ENCODE peak calls at places on chromosomes 16 and 17, in six cellular contexts. V, H, I, R, F and M are unnamed samples.

GRCh38 chr17:33049781-33050414 is 58.3 kb downstream of the SPACA3 start:
- DNase-seq in V (peak; percentile 62), H (no peak), I (no peak), R (peak; percentile 30), F (peak; percentile 17), M (no peak)

GRCh38 chr16:1863681-1864460 is 8.1 kb downstream of the MEIOB start:
- DNase-seq in V (peak; percentile 44), H (no peak), I (no peak), R (no peak), F (peak; percentile 55), M (no peak)

GRCh38 chr16:53865492-53865863 is 161.5 kb downstream of the FTO start:
- DNase-seq in V (no peak), H (peak; percentile 84), I (no peak), R (no peak), F (no peak), M (no peak)

GRCh38 chr17:73503560-73503959 is 140.7 kb downstream of the SDK2 start:
- DNase-seq in V (no peak), H (no peak), I (no peak), R (no peak), F (no peak), M (no peak)

GRCh38 chr16:2817496-2818277 is 650 bp downstream of the PRSS21 start:
- DNase-seq in V (no peak), H (no peak), I (peak; percentile 50), R (no peak), F (peak; percentile 51), M (no peak)

GRCh38 chr17:55152236-55152635 is 112.5 kb upstream of the HLF start:
- DNase-seq in V (no peak), H (peak; percentile 50), I (no peak), R (no peak), F (no peak), M (no peak)

GRCh38 chr17:46887717-46888116 is 35.2 kb upstream of the GOSR2 start:
- DNase-seq in V (no peak), H (no peak), I (no peak), R (no peak), F (no peak), M (no peak)

GRCh38 chr17:38703742-38704644 is 1.1 kb upstream of the MLLT6 start:
- DNase-seq in V (peak; percentile 87), H (no peak), I (peak; percentile 88), R (peak; percentile 80), F (peak; percentile 94), M (peak; percentile 90)

GRCh38 chr16:12535535-12536411 is 267.9 kb downstream of the CPPED1 start:
- DNase-seq in V (peak; percentile 74), H (no peak), I (no peak), R (no peak), F (no peak), M (no peak)

GRCh38 chr16:64626771-64627170 is 495.1 kb downstream of the CDH11 start:
- DNase-seq in V (no peak), H (no peak), I (no peak), R (no peak), F (no peak), M (no peak)
- H3K36me3 ChIP-seq in V (no peaks in the 10 kb centered on the region), H (no peaks in the 10 kb centered on the region), I (no peaks in the 10 kb centered on the region), R (no peaks in the 10 kb centered on the region), F (no peaks in the 10 kb centered on the region), M (no peaks in the 10 kb centered on the region)

GRCh38 chr16:49335828-49336227 is 37.8 kb upstream of the C16orf78 start:
- DNase-seq in V (no peak), H (no peak), I (no peak), R (no peak), F (no peak), M (no peak)

GRCh38 chr16:49340466-49340865 is 33.1 kb upstream of the C16orf78 start:
- DNase-seq in V (no peak), H (no peak), I (no peak), R (no peak), F (peak; percentile 51), M (no peak)

GRCh38 chr16:49338867-49339266 is 34.7 kb upstream of the C16orf78 start:
- DNase-seq in V (no peak), H (no peak), I (no peak), R (no peak), F (peak; percentile 73), M (no peak)

GRCh38 chr16:49336581-49336980 is 37.0 kb upstream of the C16orf78 start:
- DNase-seq in V (no peak), H (no peak), I (no peak), R (no peak), F (no peak), M (no peak)

GRCh38 chr16:49337814-49338350 is 35.7 kb upstream of the C16orf78 start:
- DNase-seq in V (no peak), H (no peak), I (no peak), R (no peak), F (no peak), M (no peak)
- TF ChIP-seq CTCF in V (no peak), H (no peak), I (no peak), R (no peak), F (no peak), M (no peak)

GRCh38 chr17:17711708-17712141 is 30.5 kb downstream of the RAI1 start:
- DNase-seq in V (no peak), H (no peak), I (no peak), R (no peak), F (no peak), M (no peak)
- H3K27ac ChIP-seq in V (no peak overlapping the region), H (peak overlapping the region; percentile 29), I (peak overlapping the region; percentile 87), R (peak overlapping the region; percentile 75), F (no peak overlapping the region), M (peak overlapping the region; percentile 73)

GRCh38 chr17:75899767-75900468 is 3.2 kb upstream of the TRIM65 start:
- DNase-seq in V (no peak), H (no peak), I (no peak), R (no peak), F (no peak), M (no peak)

GRCh38 chr17:75904749-75905521 is at the start of gene MRPL38:
- DNase-seq in V (peak; percentile 95), H (peak; percentile 96), I (peak; percentile 96), R (peak; percentile 91), F (peak; percentile 99), M (peak; percentile 95)

GRCh38 chr17:75901727-75902126 is 3.0 kb downstream of the MRPL38 start:
- DNase-seq in V (no peak), H (no peak), I (no peak), R (no peak), F (no peak), M (no peak)

GRCh38 chr17:75900691-75901533 is 3.8 kb downstream of the MRPL38 start:
- DNase-seq in V (no peak), H (no peak), I (no peak), R (no peak), F (no peak), M (no peak)

DNA sequence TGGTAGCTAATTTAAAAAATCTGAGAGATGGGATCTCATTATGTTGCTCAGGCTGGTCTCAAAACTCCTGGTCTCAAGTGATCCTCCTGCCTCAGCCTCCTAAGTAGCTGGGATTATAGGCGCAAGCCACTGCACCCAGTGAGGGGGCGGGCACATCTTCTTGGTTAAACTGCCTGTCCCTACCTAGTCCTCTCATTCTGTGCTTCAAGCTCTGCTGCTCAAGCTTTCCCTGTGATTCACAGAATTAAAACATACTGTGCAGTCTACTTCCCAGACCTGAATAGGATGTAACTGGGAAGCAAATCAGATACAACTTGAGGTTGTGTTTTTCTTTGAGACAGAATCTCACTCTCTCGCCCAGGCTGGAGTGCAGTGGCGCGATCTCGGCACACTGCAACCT is 2.3 kb downstream of the MRPL38 start:
- DNase-seq in V (no peak), H (no peak), I (no peak), R (no peak), F (no peak), M (no peak)
- H3K36me3 ChIP-seq in V (peaks cover 31% of the 10 kb centered on the region), H (peaks cover 8% of the 10 kb centered on the region), I (peaks cover 53% of the 10 kb centered on the region), R (no peaks in the 10 kb centered on the region), F (peaks cover 60% of the 10 kb centered on the region), M (peaks cover 52% of the 10 kb centered on the region)

DNA sequence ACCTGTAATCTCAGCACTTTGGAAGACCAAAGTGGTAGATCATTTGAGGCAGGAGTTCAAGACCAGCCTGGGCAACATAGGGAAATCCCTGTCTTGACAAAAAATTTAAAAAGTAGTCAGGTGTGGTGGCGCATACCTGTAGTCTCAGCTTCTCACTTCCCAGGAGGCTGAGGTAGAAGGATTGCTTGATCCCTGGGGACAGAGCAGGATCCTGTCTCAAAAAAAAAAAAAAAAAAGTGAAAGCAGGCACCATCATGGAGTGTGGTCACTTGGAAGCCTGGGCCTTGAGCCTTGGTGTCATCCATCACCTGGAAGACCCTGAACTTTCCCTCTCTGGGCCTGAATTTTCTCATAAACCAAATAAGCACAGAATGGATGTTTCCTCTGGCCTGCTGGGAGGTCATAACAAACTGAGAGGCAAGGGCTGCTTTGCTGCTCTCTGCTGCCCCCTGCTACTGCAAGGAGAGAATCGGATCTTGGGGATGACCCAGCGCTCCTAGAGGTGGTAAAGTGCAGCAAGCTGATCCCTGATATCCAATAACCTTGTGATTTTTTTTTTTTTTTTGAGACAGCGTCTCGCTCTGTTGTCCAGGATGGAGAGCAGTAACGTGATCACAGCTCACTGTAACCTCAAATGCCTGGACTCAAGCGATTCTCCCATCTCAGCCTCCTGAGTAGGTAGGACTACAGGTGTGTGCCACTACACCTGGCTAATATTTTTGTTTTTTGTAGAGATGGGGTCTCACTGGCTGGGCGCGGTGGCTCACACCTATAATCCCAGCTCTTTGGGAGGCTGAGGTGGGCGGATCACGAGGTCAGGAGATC is 75.9 kb upstream of the RNU2-1 start:
- DNase-seq in V (no peak), H (peak; percentile 10), I (peak; percentile 38), R (no peak), F (peak; percentile 26), M (peak; percentile 5)
- TF ChIP-seq CTCF in V (no peak), H (no peak), I (no peak), R (no peak), F (no peak), M (no peak)